ENCODE peak calls at places on chromosomes 5 and 9, in four cellular contexts. Y, S, R and V are unnamed samples.
A peak's percentile ranks its signal among the peaks of the same experiment; 100 is the strongest.

GRCh38 chr9:72315510-72316287 is 49.3 kb downstream of the ZFAND5 start:
- DNase-seq in Y (peak; percentile 79), S (no peak), R (peak; percentile 58), V (peak; percentile 92)

GRCh38 chr9:120926397-120926928 is at the start of gene TRAF1:
- DNase-seq in Y (no peak), S (peak; percentile 4), R (no peak), V (no peak)

GRCh38 chr9:111937781-111938426 is 41.3 kb downstream of the UGCG start:
- DNase-seq in Y (no peak), S (peak; percentile 56), R (no peak), V (no peak)

GRCh38 chr5:145938699-145939531 is 2.5 kb downstream of the SH3RF2 start:
- DNase-seq in Y (no peak), S (no peak), R (no peak), V (peak; percentile 57)

GRCh38 chr9:98240475-98240874 is 15.0 kb downstream of the TBC1D2 start:
- DNase-seq in Y (no peak), S (no peak), R (no peak), V (no peak)

GRCh38 chr5:112757468-112758208 is 20.0 kb downstream of the APC start:
- DNase-seq in Y (peak; percentile 47), S (peak; percentile 94), R (no peak), V (peak; percentile 63)

GRCh38 chr5:97021416-97021815 is 85.5 kb downstream of the LNPEP start:
- DNase-seq in Y (no peak), S (no peak), R (no peak), V (no peak)

GRCh38 chr5:81400375-81400774 is 6.4 kb upstream of the ACOT12 start:
- DNase-seq in Y (no peak), S (peak; percentile 75), R (no peak), V (no peak)

GRCh38 chr5:19179561-19179960 is 808.4 kb downstream of the CDH18 start:
- DNase-seq in Y (no peak), S (no peak), R (no peak), V (no peak)

GRCh38 chr5:33205727-33206410 is 234.9 kb upstream of the TARS1 start:
- DNase-seq in Y (no peak), S (no peak), R (no peak), V (no peak)

GRCh38 chr9:124491049-124491975 is 15.9 kb downstream of the NR5A1 start:
- DNase-seq in Y (no peak), S (no peak), R (no peak), V (no peak)

GRCh38 chr9:91495450-91495849 is 71.8 kb upstream of the NFIL3 start:
- DNase-seq in Y (no peak), S (no peak), R (peak; percentile 89), V (no peak)

GRCh38 chr5:59709833-59710232 is 183.7 kb downstream of the PDE4D start:
- DNase-seq in Y (no peak), S (no peak), R (peak; percentile 31), V (no peak)

GRCh38 chr9:114289571-114290481 is 33.1 kb upstream of the ORM1 start:
- DNase-seq in Y (no peak), S (no peak), R (no peak), V (no peak)

GRCh38 chr9:76646249-76646648 is 118.0 kb upstream of the PCA3 start:
- DNase-seq in Y (peak; percentile 50), S (no peak), R (no peak), V (peak; percentile 7)

GRCh38 chr5:132591140-132591539 is 34.4 kb downstream of the RAD50 start:
- DNase-seq in Y (no peak), S (peak; percentile 11), R (no peak), V (peak; percentile 5)

GRCh38 chr9:97615439-97616072 is 17.6 kb downstream of the TSTD2 start:
- DNase-seq in Y (peak; percentile 63), S (peak; percentile 79), R (peak; percentile 13), V (peak; percentile 78)

GRCh38 chr5:123035950-123036390 is 555 bp downstream of the PPIC start:
- DNase-seq in Y (peak; percentile 30), S (peak; percentile 36), R (peak; percentile 3), V (peak; percentile 58)

GRCh38 chr5:113038714-113039113 is 62.1 kb downstream of the DCP2 start:
- DNase-seq in Y (no peak), S (no peak), R (no peak), V (no peak)

GRCh38 chr9:70168521-70168920 is 90.3 kb upstream of the SMC5 start:
- DNase-seq in Y (no peak), S (no peak), R (no peak), V (no peak)

GRCh38 chr5:72556351-72557146 is 49.3 kb upstream of the ZNF366 start:
- DNase-seq in Y (no peak), S (peak; percentile 72), R (peak; percentile 28), V (peak; percentile 43)

GRCh38 chr5:110441035-110441434 is 285.4 kb downstream of the TMEM232 start:
- DNase-seq in Y (peak; percentile 2), S (peak; percentile 41), R (peak; percentile 8), V (peak; percentile 47)

GRCh38 chr9:88776717-88777497 is 214.4 kb upstream of the S1PR3 start:
- DNase-seq in Y (no peak), S (no peak), R (peak; percentile 79), V (no peak)

GRCh38 chr5:119411291-119411934 is 40.9 kb upstream of the HSD17B4 start:
- DNase-seq in Y (no peak), S (no peak), R (no peak), V (no peak)

GRCh38 chr9:25505644-25506043 is 172.6 kb downstream of the TUSC1 start:
- DNase-seq in Y (no peak), S (no peak), R (no peak), V (no peak)

GRCh38 chr5:135324897-135325650 is 74.0 kb downstream of the MACROH2A1 start:
- DNase-seq in Y (no peak), S (no peak), R (no peak), V (peak; percentile 46)

GRCh38 chr5:66249920-66250319 is 105.8 kb downstream of the SREK1 start:
- DNase-seq in Y (no peak), S (no peak), R (no peak), V (no peak)

GRCh38 chr5:88646866-88647265 is 236.1 kb downstream of the MEF2C start:
- DNase-seq in Y (no peak), S (no peak), R (no peak), V (no peak)

GRCh38 chr5:102781359-102781758 is 26.3 kb downstream of the PAM start:
- DNase-seq in Y (no peak), S (no peak), R (no peak), V (no peak)

GRCh38 chr5:38069360-38069759 is 189.0 kb upstream of the EGFLAM start:
- DNase-seq in Y (no peak), S (no peak), R (no peak), V (no peak)

GRCh38 chr9:91354846-91355245 is 6.9 kb downstream of the AUH start:
- DNase-seq in Y (no peak), S (no peak), R (no peak), V (no peak)

GRCh38 chr5:100430268-100430900 is 104.8 kb upstream of the FAM174A start:
- DNase-seq in Y (peak; percentile 28), S (peak; percentile 66), R (no peak), V (peak; percentile 62)